ENCODE peak calls at places on chromosomes 7 and 10, in seven cellular contexts. One of them, this sample, is unnamed. For H3K4me1, the result is how much of the 10 kb centered on the place peaks cover.

GRCh38 chr7:23494009-23494408 is 23.7 kb upstream of the IGF2BP3 start:
- DNase-seq in IMR-90: no peak
- DNase-seq in mesenchymal stem cell: no peak
- DNase-seq in neuronal stem cell: no peak
- DNase-seq in H1: no peak
- DNase-seq in mesendoderm: no peak
- DNase-seq in trophoblast cell: no peak
- DNase-seq in this sample: no peak

GRCh38 chr10:116014859-116015258 is 258.1 kb downstream of the GFRA1 start:
- DNase-seq in IMR-90: no peak
- DNase-seq in mesenchymal stem cell: peak
- DNase-seq in neuronal stem cell: no peak
- DNase-seq in H1: no peak
- DNase-seq in mesendoderm: peak
- DNase-seq in trophoblast cell: no peak
- DNase-seq in this sample: no peak

GRCh38 chr10:1581189-1581588 is 156.1 kb downstream of the ADARB2 start:
- DNase-seq in IMR-90: no peak
- DNase-seq in mesenchymal stem cell: no peak
- DNase-seq in neuronal stem cell: no peak
- DNase-seq in H1: no peak
- DNase-seq in mesendoderm: peak
- DNase-seq in trophoblast cell: no peak
- DNase-seq in this sample: peak

GRCh38 chr7:55457801-55458200 is 92.7 kb downstream of the LANCL2 start:
- DNase-seq in IMR-90: no peak
- DNase-seq in mesenchymal stem cell: no peak
- DNase-seq in neuronal stem cell: no peak
- DNase-seq in H1: no peak
- DNase-seq in mesendoderm: no peak
- DNase-seq in trophoblast cell: no peak
- DNase-seq in this sample: no peak

GRCh38 chr10:5684318-5684970 is at the start of gene TASOR2:
- DNase-seq in IMR-90: peak
- DNase-seq in mesenchymal stem cell: peak
- DNase-seq in neuronal stem cell: peak
- DNase-seq in H1: peak
- DNase-seq in mesendoderm: peak
- DNase-seq in trophoblast cell: peak
- DNase-seq in this sample: peak

GRCh38 chr10:63155388-63156028 is 22.4 kb downstream of the NRBF2 start:
- DNase-seq in IMR-90: peak
- DNase-seq in mesenchymal stem cell: no peak
- DNase-seq in neuronal stem cell: no peak
- DNase-seq in H1: no peak
- DNase-seq in mesendoderm: no peak
- DNase-seq in trophoblast cell: no peak
- DNase-seq in this sample: no peak

GRCh38 chr10:132685121-132685891 is 100.6 kb downstream of the NKX6-2 start:
- DNase-seq in IMR-90: peak
- DNase-seq in mesenchymal stem cell: peak
- DNase-seq in neuronal stem cell: no peak
- DNase-seq in H1: no peak
- DNase-seq in mesendoderm: no peak
- DNase-seq in trophoblast cell: no peak
- DNase-seq in this sample: peak

GRCh38 chr7:157991351-157991750 is 596.3 kb downstream of the PTPRN2 start:
- DNase-seq in IMR-90: no peak
- DNase-seq in mesenchymal stem cell: no peak
- DNase-seq in neuronal stem cell: no peak
- DNase-seq in H1: no peak
- DNase-seq in mesendoderm: no peak
- DNase-seq in trophoblast cell: no peak
- DNase-seq in this sample: no peak

GRCh38 chr10:10930979-10931743 is 86.5 kb upstream of the CELF2 start:
- DNase-seq in IMR-90: no peak
- DNase-seq in mesenchymal stem cell: no peak
- DNase-seq in neuronal stem cell: no peak
- DNase-seq in H1: no peak
- DNase-seq in mesendoderm: peak
- DNase-seq in trophoblast cell: no peak
- DNase-seq in this sample: no peak

GRCh38 chr7:137962875-137963507 is 38.9 kb downstream of the CREB3L2 start:
- DNase-seq in IMR-90: no peak
- DNase-seq in mesenchymal stem cell: no peak
- DNase-seq in neuronal stem cell: no peak
- DNase-seq in H1: no peak
- DNase-seq in mesendoderm: no peak
- DNase-seq in trophoblast cell: peak
- DNase-seq in this sample: no peak

GRCh38 chr7:65307651-65308299 is 65.9 kb upstream of the ZNF92 start:
- DNase-seq in IMR-90: peak
- DNase-seq in mesenchymal stem cell: peak
- DNase-seq in neuronal stem cell: peak
- DNase-seq in H1: peak
- DNase-seq in mesendoderm: peak
- DNase-seq in trophoblast cell: peak
- DNase-seq in this sample: peak

GRCh38 chr7:151034312-151035023 is 6.2 kb downstream of the ABCB8 start:
- DNase-seq in IMR-90: no peak
- DNase-seq in mesenchymal stem cell: no peak
- DNase-seq in neuronal stem cell: no peak
- DNase-seq in H1: no peak
- DNase-seq in mesendoderm: no peak
- DNase-seq in trophoblast cell: no peak
- DNase-seq in this sample: no peak

GRCh38 chr10:128009768-128010167 is 102.9 kb downstream of the PTPRE start:
- DNase-seq in IMR-90: peak
- DNase-seq in mesenchymal stem cell: peak
- DNase-seq in neuronal stem cell: no peak
- DNase-seq in H1: no peak
- DNase-seq in mesendoderm: no peak
- DNase-seq in trophoblast cell: peak
- DNase-seq in this sample: no peak

GRCh38 chr7:23679898-23680416 is at the start of gene FAM221A:
- DNase-seq in IMR-90: peak
- DNase-seq in mesenchymal stem cell: peak
- DNase-seq in neuronal stem cell: peak
- DNase-seq in H1: peak
- DNase-seq in mesendoderm: peak
- DNase-seq in trophoblast cell: peak
- DNase-seq in this sample: peak

GRCh38 chr7:154862153-154862791 is 140.7 kb downstream of the PAXIP1 start:
- DNase-seq in IMR-90: no peak
- DNase-seq in mesenchymal stem cell: no peak
- DNase-seq in neuronal stem cell: no peak
- DNase-seq in H1: no peak
- DNase-seq in mesendoderm: no peak
- DNase-seq in trophoblast cell: no peak
- DNase-seq in this sample: no peak

GRCh38 chr10:113073549-113074189 is 123.6 kb downstream of the TCF7L2 start:
- DNase-seq in IMR-90: peak
- DNase-seq in mesenchymal stem cell: peak
- DNase-seq in neuronal stem cell: no peak
- DNase-seq in H1: no peak
- DNase-seq in mesendoderm: peak
- DNase-seq in trophoblast cell: peak
- DNase-seq in this sample: peak

GRCh38 chr7:44380831-44381493 is 55.6 kb upstream of the CAMK2B start:
- DNase-seq in IMR-90: peak
- DNase-seq in mesenchymal stem cell: peak
- DNase-seq in neuronal stem cell: no peak
- DNase-seq in H1: peak
- DNase-seq in mesendoderm: no peak
- DNase-seq in trophoblast cell: no peak
- DNase-seq in this sample: peak

GRCh38 chr10:130400890-130401289 is 264.7 kb downstream of the GLRX3 start:
- DNase-seq in IMR-90: no peak
- DNase-seq in mesenchymal stem cell: no peak
- DNase-seq in neuronal stem cell: no peak
- DNase-seq in H1: no peak
- DNase-seq in mesendoderm: no peak
- DNase-seq in trophoblast cell: no peak
- DNase-seq in this sample: peak

GRCh38 chr7:919114-919442 is 35.4 kb downstream of the ADAP1 start:
- DNase-seq in IMR-90: no peak
- DNase-seq in mesenchymal stem cell: no peak
- DNase-seq in neuronal stem cell: no peak
- DNase-seq in H1: no peak
- DNase-seq in mesendoderm: no peak
- DNase-seq in trophoblast cell: no peak
- DNase-seq in this sample: no peak

GRCh38 chr7:82472966-82473365 is 29.4 kb upstream of the CACNA2D1 start:
- DNase-seq in IMR-90: peak
- DNase-seq in mesenchymal stem cell: no peak
- DNase-seq in neuronal stem cell: no peak
- DNase-seq in H1: no peak
- DNase-seq in mesendoderm: no peak
- DNase-seq in trophoblast cell: no peak
- DNase-seq in this sample: no peak
- H3K18ac ChIP-seq in IMR-90: no peak
- H3K18ac ChIP-seq in mesenchymal stem cell: no peak
- H3K18ac ChIP-seq in neuronal stem cell: no peak
- H3K18ac ChIP-seq in H1: no peak
- H3K18ac ChIP-seq in mesendoderm: no peak
- H3K18ac ChIP-seq in trophoblast cell: no peak
- H3K18ac ChIP-seq in this sample: no peak

GRCh38 chr7:30433082-30433481 is 45.5 kb downstream of the NOD1 start:
- DNase-seq in IMR-90: peak
- DNase-seq in mesenchymal stem cell: peak
- DNase-seq in neuronal stem cell: no peak
- DNase-seq in H1: no peak
- DNase-seq in mesendoderm: peak
- DNase-seq in trophoblast cell: no peak
- DNase-seq in this sample: peak

GRCh38 chr7:30430777-30431176 is 47.8 kb downstream of the NOD1 start:
- DNase-seq in IMR-90: no peak
- DNase-seq in mesenchymal stem cell: no peak
- DNase-seq in neuronal stem cell: no peak
- DNase-seq in H1: no peak
- DNase-seq in mesendoderm: no peak
- DNase-seq in trophoblast cell: no peak
- DNase-seq in this sample: no peak

GRCh38 chr7:30428586-30429530 is 49.7 kb downstream of the NOD1 start:
- DNase-seq in IMR-90: no peak
- DNase-seq in mesenchymal stem cell: no peak
- DNase-seq in neuronal stem cell: no peak
- DNase-seq in H1: no peak
- DNase-seq in mesendoderm: no peak
- DNase-seq in trophoblast cell: peak
- DNase-seq in this sample: peak

GRCh38 chr7:30427296-30428080 is 51.1 kb downstream of the NOD1 start:
- DNase-seq in IMR-90: no peak
- DNase-seq in mesenchymal stem cell: no peak
- DNase-seq in neuronal stem cell: no peak
- DNase-seq in H1: no peak
- DNase-seq in mesendoderm: no peak
- DNase-seq in trophoblast cell: no peak
- DNase-seq in this sample: peak

DNA sequence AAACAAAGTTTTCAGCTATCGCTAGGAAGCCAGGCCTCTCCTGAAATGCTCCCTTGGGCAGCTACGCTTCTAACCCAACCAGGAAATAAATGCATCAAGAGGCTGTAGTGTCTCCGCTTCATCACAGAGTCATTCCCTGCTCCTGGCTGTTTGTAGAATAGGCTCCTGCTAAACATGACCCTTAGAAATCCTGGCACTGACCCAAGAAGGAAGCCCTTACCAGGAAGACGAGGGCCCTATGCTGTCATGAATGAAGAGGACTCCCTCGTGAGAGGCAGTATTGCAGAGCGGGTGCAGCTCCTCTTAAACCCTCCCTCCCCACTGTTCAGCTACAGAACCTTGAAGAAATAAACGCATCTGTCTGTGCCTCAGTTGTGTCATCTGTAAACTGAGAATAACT is 48.3 kb downstream of the NOD1 start:
- DNase-seq in IMR-90: no peak
- DNase-seq in mesenchymal stem cell: peak
- DNase-seq in neuronal stem cell: no peak
- DNase-seq in H1: no peak
- DNase-seq in mesendoderm: no peak
- DNase-seq in trophoblast cell: no peak
- DNase-seq in this sample: no peak
- H3K4me1 ChIP-seq in IMR-90: under half
- H3K4me1 ChIP-seq in mesenchymal stem cell: under half
- H3K4me1 ChIP-seq in neuronal stem cell: under half
- H3K4me1 ChIP-seq in H1: under half
- H3K4me1 ChIP-seq in mesendoderm: under half
- H3K4me1 ChIP-seq in trophoblast cell: under half
- H3K4me1 ChIP-seq in this sample: under half

GRCh38 chr10:69744971-69745370 is 56.7 kb upstream of the COL13A1 start:
- DNase-seq in IMR-90: no peak
- DNase-seq in mesenchymal stem cell: no peak
- DNase-seq in neuronal stem cell: no peak
- DNase-seq in H1: no peak
- DNase-seq in mesendoderm: no peak
- DNase-seq in trophoblast cell: no peak
- DNase-seq in this sample: no peak

GRCh38 chr10:69748621-69749020 is 53.1 kb upstream of the COL13A1 start:
- DNase-seq in IMR-90: no peak
- DNase-seq in mesenchymal stem cell: peak
- DNase-seq in neuronal stem cell: no peak
- DNase-seq in H1: no peak
- DNase-seq in mesendoderm: no peak
- DNase-seq in trophoblast cell: no peak
- DNase-seq in this sample: no peak

GRCh38 chr10:69749180-69750010 is 52.3 kb upstream of the COL13A1 start:
- DNase-seq in IMR-90: peak
- DNase-seq in mesenchymal stem cell: peak
- DNase-seq in neuronal stem cell: no peak
- DNase-seq in H1: no peak
- DNase-seq in mesendoderm: no peak
- DNase-seq in trophoblast cell: no peak
- DNase-seq in this sample: no peak

GRCh38 chr10:69745698-69746097 is 56.0 kb upstream of the COL13A1 start:
- DNase-seq in IMR-90: no peak
- DNase-seq in mesenchymal stem cell: no peak
- DNase-seq in neuronal stem cell: no peak
- DNase-seq in H1: no peak
- DNase-seq in mesendoderm: no peak
- DNase-seq in trophoblast cell: no peak
- DNase-seq in this sample: no peak

GRCh38 chr10:69747179-69747578 is 54.5 kb upstream of the COL13A1 start:
- DNase-seq in IMR-90: no peak
- DNase-seq in mesenchymal stem cell: no peak
- DNase-seq in neuronal stem cell: no peak
- DNase-seq in H1: no peak
- DNase-seq in mesendoderm: no peak
- DNase-seq in trophoblast cell: no peak
- DNase-seq in this sample: no peak
- H3K4ac ChIP-seq in IMR-90: no peak
- H3K4ac ChIP-seq in mesenchymal stem cell: no peak
- H3K4ac ChIP-seq in neuronal stem cell: no peak
- H3K4ac ChIP-seq in H1: no peak
- H3K4ac ChIP-seq in mesendoderm: no peak
- H3K4ac ChIP-seq in trophoblast cell: no peak
- H3K4ac ChIP-seq in this sample: no peak

DNA sequence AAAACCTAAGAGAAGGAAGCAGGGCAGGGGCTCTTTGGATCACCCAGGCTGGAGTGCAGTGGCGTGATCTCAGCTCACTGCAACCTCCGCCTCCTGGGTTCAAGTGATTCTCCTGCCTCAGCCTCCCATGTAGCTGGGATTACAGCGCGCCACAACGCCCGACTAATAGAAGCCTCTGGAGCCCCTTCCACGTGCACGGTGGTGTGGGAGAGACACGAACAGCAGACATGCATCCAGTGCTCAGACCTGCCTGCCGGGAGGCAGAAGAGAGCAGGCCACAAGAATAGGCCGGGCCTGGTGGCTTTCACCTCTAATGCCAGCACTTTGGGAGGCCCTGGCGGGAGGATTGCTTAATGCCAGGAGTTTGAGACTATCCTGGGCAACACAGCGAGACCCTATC is 96.3 kb downstream of the PRPF18 start:
- DNase-seq in IMR-90: no peak
- DNase-seq in mesenchymal stem cell: no peak
- DNase-seq in neuronal stem cell: no peak
- DNase-seq in H1: no peak
- DNase-seq in mesendoderm: no peak
- DNase-seq in trophoblast cell: no peak
- DNase-seq in this sample: no peak
- H3K18ac ChIP-seq in IMR-90: no peak
- H3K18ac ChIP-seq in mesenchymal stem cell: no peak
- H3K18ac ChIP-seq in neuronal stem cell: no peak
- H3K18ac ChIP-seq in H1: no peak
- H3K18ac ChIP-seq in mesendoderm: no peak
- H3K18ac ChIP-seq in trophoblast cell: no peak
- H3K18ac ChIP-seq in this sample: no peak

This sample was measured in H9.